ENCODE peak calls at places on chromosomes 1 and 21, in eight cellular contexts. B is A549; L is LoVo; J is nephron progenitor cell; V is activated naive CD8-positive, alpha-beta T cell treated with anti-CD3 and anti-CD28 coated beads, Interleukin-2, amount 10 ng/mL, durations not matched to agents 7 days and 5 days; A is EL; P is NCI-H2107; F is NCI-H460. T is an unnamed sample.

GRCh38 chr1:184811439-184812111 is 56.9 kb upstream of the EDEM3 start:
- DNase-seq in B (no peak), L (no peak), J (no peak), V (no peak), A (no peak), P (no peak), F (no peak), T (no peak)

GRCh38 chr1:48005254-48006162 is 8.3 kb upstream of the TRABD2B start:
- DNase-seq in B (no peak), L (no peak), J (no peak), V (no peak), A (no peak), P (no peak), F (no peak), T (no peak)

GRCh38 chr21:31660134-31660565 is 657 bp downstream of the SOD1 start:
- DNase-seq in B (peak), L (peak), J (peak), V (peak), A (peak), P (no peak), F (no peak), T (peak)

GRCh38 chr1:91781371-91781825 is 104.6 kb downstream of the TGFBR3 start:
- DNase-seq in B (no peak), L (no peak), J (no peak), V (no peak), A (peak), P (no peak), F (no peak), T (no peak)

GRCh38 chr21:44051462-44051941 is 39.4 kb downstream of the TRAPPC10 start:
- DNase-seq in B (no peak), L (no peak), J (no peak), V (no peak), A (no peak), P (no peak), F (no peak), T (no peak)

GRCh38 chr1:71882241-71883036 is 399.9 kb downstream of the NEGR1 start:
- DNase-seq in B (no peak), L (no peak), J (no peak), V (no peak), A (no peak), P (no peak), F (no peak), T (peak)

GRCh38 chr1:8357329-8358101 is 39.6 kb downstream of the SLC45A1 start:
- DNase-seq in B (no peak), L (no peak), J (no peak), V (no peak), A (no peak), P (no peak), F (no peak), T (no peak)

GRCh38 chr1:230172016-230172356 is 104.9 kb downstream of the GALNT2 start:
- DNase-seq in B (no peak), L (no peak), J (no peak), V (no peak), A (no peak), P (no peak), F (no peak), T (no peak)

GRCh38 chr21:39527664-39528381 is 76.1 kb downstream of the SH3BGR start:
- DNase-seq in B (no peak), L (peak), J (peak), V (no peak), A (no peak), P (peak), F (no peak), T (no peak)

GRCh38 chr21:26097475-26097874 is 73.1 kb downstream of the APP start:
- DNase-seq in B (no peak), L (no peak), J (no peak), V (no peak), A (no peak), P (no peak), F (no peak), T (no peak)

GRCh38 chr1:80367058-80367457 is 1360.5 kb upstream of the ADGRL4 start:
- DNase-seq in B (no peak), L (no peak), J (no peak), V (no peak), A (no peak), P (no peak), F (no peak), T (no peak)

GRCh38 chr1:53657891-53658396 is 81.0 kb downstream of the GLIS1 start:
- DNase-seq in B (no peak), L (no peak), J (no peak), V (no peak), A (no peak), P (no peak), F (no peak), T (no peak)

GRCh38 chr1:155184835-155185782 is 11.5 kb downstream of the TRIM46 start:
- DNase-seq in B (no peak), L (no peak), J (no peak), V (no peak), A (no peak), P (no peak), F (no peak), T (peak)